ENCODE peak calls at places on chromosomes 2 and 18, in ten cellular contexts. One of them, this sample, is unnamed.

GRCh38 chr2:1623906-1624445 is 120.3 kb downstream of the PXDN start:
- DNase-seq in cardiac fibroblast: no peak
- DNase-seq in mesendoderm: no peak
- DNase-seq in smooth muscle cell of the brain vasculature: no peak
- DNase-seq in body of pancreas: no peak
- DNase-seq in AG08396: no peak
- DNase-seq in psoas muscle: no peak
- DNase-seq in GM23248: no peak
- DNase-seq in heart left ventricle: no peak
- DNase-seq in IMR-90: no peak
- DNase-seq in this sample: no peak

GRCh38 chr2:38733300-38733971 is 17.7 kb downstream of the SRSF7 start:
- DNase-seq in heart left ventricle: no peak
- DNase-seq in body of pancreas: no peak
- DNase-seq in AG08396: no peak
- DNase-seq in mesendoderm: no peak
- DNase-seq in psoas muscle: no peak
- DNase-seq in smooth muscle cell of the brain vasculature: no peak
- DNase-seq in IMR-90: no peak
- DNase-seq in cardiac fibroblast: no peak
- DNase-seq in GM23248: no peak
- DNase-seq in this sample: no peak

GRCh38 chr2:9703701-9704221 is 73.0 kb upstream of the YWHAQ start:
- DNase-seq in IMR-90: peak
- DNase-seq in AG08396: peak
- DNase-seq in mesendoderm: peak
- DNase-seq in psoas muscle: no peak
- DNase-seq in heart left ventricle: no peak
- DNase-seq in smooth muscle cell of the brain vasculature: peak
- DNase-seq in GM23248: peak
- DNase-seq in body of pancreas: peak
- DNase-seq in cardiac fibroblast: peak
- DNase-seq in this sample: peak

GRCh38 chr2:172823451-172823850 is 87.8 kb downstream of the RAPGEF4 start:
- DNase-seq in psoas muscle: no peak
- DNase-seq in body of pancreas: no peak
- DNase-seq in IMR-90: no peak
- DNase-seq in mesendoderm: no peak
- DNase-seq in AG08396: no peak
- DNase-seq in heart left ventricle: no peak
- DNase-seq in cardiac fibroblast: no peak
- DNase-seq in smooth muscle cell of the brain vasculature: no peak
- DNase-seq in GM23248: no peak
- DNase-seq in this sample: no peak

GRCh38 chr2:222504714-222505113 is 80.4 kb downstream of the SGPP2 start:
- DNase-seq in smooth muscle cell of the brain vasculature: no peak
- DNase-seq in body of pancreas: no peak
- DNase-seq in IMR-90: no peak
- DNase-seq in psoas muscle: no peak
- DNase-seq in cardiac fibroblast: no peak
- DNase-seq in AG08396: no peak
- DNase-seq in mesendoderm: no peak
- DNase-seq in heart left ventricle: no peak
- DNase-seq in GM23248: no peak
- DNase-seq in this sample: no peak

GRCh38 chr2:20443276-20443920 is 3.5 kb upstream of the RHOB start:
- DNase-seq in AG08396: no peak
- DNase-seq in psoas muscle: peak
- DNase-seq in smooth muscle cell of the brain vasculature: no peak
- DNase-seq in cardiac fibroblast: peak
- DNase-seq in body of pancreas: peak
- DNase-seq in mesendoderm: peak
- DNase-seq in heart left ventricle: no peak
- DNase-seq in IMR-90: peak
- DNase-seq in GM23248: peak
- DNase-seq in this sample: peak

GRCh38 chr2:44778221-44778654 is 163.3 kb upstream of the SIX3 start:
- DNase-seq in AG08396: no peak
- DNase-seq in cardiac fibroblast: peak
- DNase-seq in body of pancreas: no peak
- DNase-seq in psoas muscle: no peak
- DNase-seq in mesendoderm: peak
- DNase-seq in IMR-90: no peak
- DNase-seq in GM23248: no peak
- DNase-seq in heart left ventricle: no peak
- DNase-seq in smooth muscle cell of the brain vasculature: no peak
- DNase-seq in this sample: no peak

GRCh38 chr18:519019-519879 is 18.7 kb upstream of the COLEC12 start:
- DNase-seq in GM23248: peak
- DNase-seq in smooth muscle cell of the brain vasculature: no peak
- DNase-seq in mesendoderm: peak
- DNase-seq in psoas muscle: peak
- DNase-seq in heart left ventricle: peak
- DNase-seq in AG08396: peak
- DNase-seq in cardiac fibroblast: peak
- DNase-seq in body of pancreas: peak
- DNase-seq in IMR-90: peak
- DNase-seq in this sample: peak

GRCh38 chr2:7730449-7730848 is 813.2 kb downstream of the RNF144A start:
- DNase-seq in AG08396: no peak
- DNase-seq in body of pancreas: no peak
- DNase-seq in GM23248: no peak
- DNase-seq in mesendoderm: no peak
- DNase-seq in heart left ventricle: no peak
- DNase-seq in IMR-90: no peak
- DNase-seq in psoas muscle: no peak
- DNase-seq in smooth muscle cell of the brain vasculature: no peak
- DNase-seq in cardiac fibroblast: no peak
- DNase-seq in this sample: no peak

GRCh38 chr2:183404392-183404791 is 280.1 kb downstream of the NUP35 start:
- DNase-seq in body of pancreas: no peak
- DNase-seq in psoas muscle: no peak
- DNase-seq in AG08396: no peak
- DNase-seq in smooth muscle cell of the brain vasculature: no peak
- DNase-seq in mesendoderm: no peak
- DNase-seq in cardiac fibroblast: no peak
- DNase-seq in IMR-90: no peak
- DNase-seq in GM23248: no peak
- DNase-seq in heart left ventricle: no peak
- DNase-seq in this sample: no peak

GRCh38 chr2:54680397-54681032 is 42.9 kb upstream of the EML6 start:
- DNase-seq in cardiac fibroblast: no peak
- DNase-seq in body of pancreas: no peak
- DNase-seq in GM23248: peak
- DNase-seq in psoas muscle: no peak
- DNase-seq in smooth muscle cell of the brain vasculature: no peak
- DNase-seq in IMR-90: peak
- DNase-seq in AG08396: no peak
- DNase-seq in mesendoderm: no peak
- DNase-seq in heart left ventricle: no peak
- DNase-seq in this sample: peak

GRCh38 chr18:41922171-41922570 is 32.9 kb upstream of the PIK3C3 start:
- DNase-seq in IMR-90: no peak
- DNase-seq in body of pancreas: no peak
- DNase-seq in GM23248: no peak
- DNase-seq in smooth muscle cell of the brain vasculature: no peak
- DNase-seq in cardiac fibroblast: no peak
- DNase-seq in psoas muscle: no peak
- DNase-seq in AG08396: no peak
- DNase-seq in mesendoderm: no peak
- DNase-seq in heart left ventricle: no peak
- DNase-seq in this sample: no peak

GRCh38 chr18:35040638-35040987 is 600 bp upstream of the MAPRE2 start:
- DNase-seq in mesendoderm: no peak
- DNase-seq in GM23248: no peak
- DNase-seq in heart left ventricle: no peak
- DNase-seq in smooth muscle cell of the brain vasculature: no peak
- DNase-seq in psoas muscle: no peak
- DNase-seq in body of pancreas: no peak
- DNase-seq in cardiac fibroblast: no peak
- DNase-seq in AG08396: no peak
- DNase-seq in IMR-90: no peak
- DNase-seq in this sample: no peak

GRCh38 chr2:162007447-162008040 is 66.5 kb downstream of the DPP4 start:
- DNase-seq in mesendoderm: no peak
- DNase-seq in AG08396: no peak
- DNase-seq in heart left ventricle: no peak
- DNase-seq in IMR-90: peak
- DNase-seq in psoas muscle: no peak
- DNase-seq in smooth muscle cell of the brain vasculature: no peak
- DNase-seq in cardiac fibroblast: peak
- DNase-seq in body of pancreas: no peak
- DNase-seq in GM23248: peak
- DNase-seq in this sample: peak

GRCh38 chr2:102504833-102505232 is 31.8 kb downstream of the SLC9A4 start:
- DNase-seq in heart left ventricle: no peak
- DNase-seq in body of pancreas: no peak
- DNase-seq in GM23248: no peak
- DNase-seq in mesendoderm: no peak
- DNase-seq in IMR-90: no peak
- DNase-seq in AG08396: no peak
- DNase-seq in psoas muscle: no peak
- DNase-seq in smooth muscle cell of the brain vasculature: no peak
- DNase-seq in cardiac fibroblast: no peak
- DNase-seq in this sample: no peak

GRCh38 chr2:26945991-26946750 is 24.3 kb upstream of the MAPRE3 start:
- DNase-seq in psoas muscle: no peak
- DNase-seq in IMR-90: no peak
- DNase-seq in AG08396: no peak
- DNase-seq in cardiac fibroblast: no peak
- DNase-seq in GM23248: no peak
- DNase-seq in mesendoderm: no peak
- DNase-seq in smooth muscle cell of the brain vasculature: no peak
- DNase-seq in body of pancreas: no peak
- DNase-seq in heart left ventricle: no peak
- DNase-seq in this sample: no peak

GRCh38 chr2:223797073-223797472 is 40.3 kb downstream of the AP1S3 start:
- DNase-seq in mesendoderm: no peak
- DNase-seq in AG08396: no peak
- DNase-seq in heart left ventricle: no peak
- DNase-seq in smooth muscle cell of the brain vasculature: no peak
- DNase-seq in cardiac fibroblast: peak
- DNase-seq in GM23248: no peak
- DNase-seq in psoas muscle: no peak
- DNase-seq in body of pancreas: no peak
- DNase-seq in IMR-90: peak
- DNase-seq in this sample: no peak

GRCh38 chr2:203951366-203951902 is 14.9 kb downstream of the ICOS start:
- DNase-seq in heart left ventricle: no peak
- DNase-seq in AG08396: no peak
- DNase-seq in GM23248: no peak
- DNase-seq in smooth muscle cell of the brain vasculature: no peak
- DNase-seq in psoas muscle: no peak
- DNase-seq in IMR-90: no peak
- DNase-seq in mesendoderm: no peak
- DNase-seq in cardiac fibroblast: no peak
- DNase-seq in body of pancreas: no peak
- DNase-seq in this sample: no peak